ENCODE peak calls at places on chromosomes 2 and 18, in six cellular contexts. G is upper lobe of right lung, U is IMR-90, V is left ventricle myocardium inferior, F is glutamatergic neuron, Z is RWPE2. H is an unnamed sample.

GRCh38 chr2:88113069-88113468 is 14.8 kb downstream of the FABP1 start:
- DNase-seq in G (no peak), U (no peak), V (no peak), F (no peak), Z (no peak), H (no peak)

GRCh38 chr2:95728878-95729511 is 137.2 kb downstream of the TRIM43 start:
- DNase-seq in G (no peak), U (peak), V (peak), F (peak), Z (no peak), H (peak)

GRCh38 chr2:241780939-241781569 is 4.4 kb downstream of the GAL3ST2 start:
- DNase-seq in G (no peak), U (no peak), V (no peak), F (no peak), Z (no peak), H (no peak)

GRCh38 chr2:129849559-129850160 is 129.8 kb upstream of the RAB6C start:
- DNase-seq in G (no peak), U (peak), V (no peak), F (no peak), Z (no peak), H (no peak)

GRCh38 chr2:13114391-13114790 is 397.7 kb downstream of the TRIB2 start:
- DNase-seq in G (no peak), U (peak), V (no peak), F (no peak), Z (no peak), H (no peak)

GRCh38 chr18:42137671-42138375 is 182.8 kb downstream of the PIK3C3 start:
- DNase-seq in G (no peak), U (no peak), V (no peak), F (no peak), Z (no peak), H (no peak)

GRCh38 chr2:26459991-26460612 is 17.8 kb downstream of the OTOF start:
- DNase-seq in G (no peak), U (no peak), V (no peak), F (no peak), Z (no peak), H (no peak)

GRCh38 chr18:76495435-76496199 is 575 bp upstream of the ZNF516 start:
- DNase-seq in G (no peak), U (peak), V (no peak), F (peak), Z (no peak), H (peak)

GRCh38 chr2:75476778-75477177 is 84.0 kb downstream of the EVA1A start:
- DNase-seq in G (no peak), U (peak), V (no peak), F (no peak), Z (no peak), H (no peak)

GRCh38 chr18:48886520-48887293 is 64.1 kb downstream of the SMAD7 start:
- DNase-seq in G (peak), U (no peak), V (no peak), F (no peak), Z (no peak), H (no peak)

GRCh38 chr2:46481541-46482193 is 2.3 kb downstream of the TMEM247 start:
- DNase-seq in G (no peak), U (peak), V (no peak), F (no peak), Z (no peak), H (no peak)

GRCh38 chr18:2568605-2569004 is 2.7 kb downstream of the METTL4 start:
- DNase-seq in G (no peak), U (no peak), V (no peak), F (no peak), Z (no peak), H (no peak)

GRCh38 chr18:45785015-45785597 is 40.4 kb upstream of the SIGLEC15 start:
- DNase-seq in G (no peak), U (peak), V (no peak), F (no peak), Z (no peak), H (no peak)

GRCh38 chr2:216492951-216493685 is 5.5 kb upstream of the RPL37A start:
- DNase-seq in G (no peak), U (peak), V (no peak), F (no peak), Z (no peak), H (no peak)

GRCh38 chr2:6986251-6986893 is 69.2 kb downstream of the RNF144A start:
- DNase-seq in G (no peak), U (no peak), V (no peak), F (no peak), Z (no peak), H (peak)

GRCh38 chr18:967037-967576 is 62.4 kb downstream of the ADCYAP1 start:
- DNase-seq in G (no peak), U (no peak), V (no peak), F (no peak), Z (no peak), H (no peak)

GRCh38 chr2:241775223-241776177 is 1.1 kb upstream of the GAL3ST2 start:
- DNase-seq in G (peak), U (no peak), V (no peak), F (no peak), Z (peak), H (peak)

GRCh38 chr2:32697156-32697555 is 69.3 kb downstream of the TTC27 start:
- DNase-seq in G (no peak), U (peak), V (no peak), F (no peak), Z (no peak), H (no peak)

GRCh38 chr2:165141601-165142000 is 62.2 kb downstream of the SCN3A start:
- DNase-seq in G (no peak), U (peak), V (no peak), F (no peak), Z (no peak), H (no peak)
- TF ChIP-seq CTCF in G (peak), U (peak), V (peak), F (peak), Z (peak), H (peak)

DNA sequence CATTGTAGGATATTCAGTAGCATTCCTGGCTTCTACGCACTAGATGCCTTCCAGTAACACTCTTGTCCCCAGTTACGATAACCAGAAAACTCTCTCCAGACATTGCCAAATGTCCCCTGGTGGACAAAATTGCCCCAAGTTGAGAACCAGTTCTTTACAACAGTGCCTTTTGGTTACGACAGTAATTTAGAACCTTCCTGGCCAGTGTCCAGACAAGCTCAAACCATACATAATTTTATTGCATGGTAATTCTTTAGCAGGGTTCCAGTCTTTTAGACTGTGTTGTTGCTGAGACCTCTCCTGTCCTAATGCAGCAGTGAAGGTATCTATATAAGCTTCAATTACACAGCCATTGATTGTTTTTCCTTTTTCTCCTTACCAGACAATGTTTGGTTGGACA is 20.2 kb downstream of the RNMT start:
- DNase-seq in G (no peak), U (no peak), V (no peak), F (no peak), Z (no peak), H (no peak)
- TF ChIP-seq CTCF in G (no peak), U (no peak), V (peak), F (no peak), Z (no peak), H (no peak)

DNA sequence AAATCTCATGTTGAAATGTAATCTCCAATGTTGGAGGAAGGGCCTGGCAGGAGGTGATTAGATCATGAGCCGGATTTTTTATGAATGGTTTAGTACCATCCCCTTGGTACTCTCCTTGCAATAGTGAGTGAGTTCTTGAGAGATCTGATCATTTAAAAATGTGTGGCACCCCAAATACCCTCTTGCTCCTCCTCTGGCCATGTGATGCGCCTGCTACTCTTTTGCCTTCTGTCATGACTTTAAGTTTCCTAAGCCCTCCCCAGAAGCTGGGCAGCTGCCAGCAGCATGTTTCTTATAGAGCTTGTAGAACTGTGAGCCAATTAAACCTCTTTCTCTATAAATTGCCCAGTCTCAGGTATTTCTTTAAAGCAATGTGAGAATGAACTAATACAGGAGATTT is 72.6 kb upstream of the FIGN start:
- DNase-seq in G (no peak), U (no peak), V (no peak), F (no peak), Z (no peak), H (no peak)
- TF ChIP-seq CTCF in G (no peak), U (no peak), V (no peak), F (no peak), Z (no peak), H (no peak)

GRCh38 chr2:42792583-42793313 is at the start of gene HAAO:
- DNase-seq in G (peak), U (no peak), V (peak), F (peak), Z (no peak), H (peak)
- TF ChIP-seq CTCF in G (peak), U (no peak), V (peak), F (no peak), Z (no peak), H (no peak)

GRCh38 chr18:62131305-62131909 is 55.4 kb downstream of the PIGN start:
- DNase-seq in G (no peak), U (peak), V (no peak), F (peak), Z (no peak), H (peak)
- TF ChIP-seq CTCF in G (peak), U (peak), V (peak), F (peak), Z (peak), H (peak)

DNA sequence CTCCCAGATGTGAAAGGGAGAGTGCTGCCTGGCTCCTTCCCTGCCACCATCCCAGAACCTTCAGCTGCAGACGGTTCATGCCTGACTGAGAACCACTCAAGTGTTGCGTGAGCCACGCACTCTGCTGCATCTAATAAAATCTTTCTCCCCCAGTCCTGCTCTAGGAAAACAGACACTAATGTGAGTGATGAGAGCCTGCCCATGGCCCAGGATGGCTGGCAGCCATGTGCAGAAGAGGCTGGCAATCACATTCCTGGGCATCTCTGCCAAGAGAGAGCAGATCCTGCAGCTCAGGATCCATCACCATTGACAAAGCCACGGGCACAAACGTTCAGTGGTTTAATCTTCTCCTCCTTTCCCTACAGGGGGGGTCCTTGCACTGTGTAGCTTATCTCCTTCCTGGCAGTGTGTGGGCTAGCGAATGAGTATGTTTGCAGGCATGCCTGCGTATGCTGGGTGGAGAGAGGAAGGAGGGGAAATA is 477.5 kb downstream of the SLC4A3 start:
- DNase-seq in G (no peak), U (peak), V (peak), F (no peak), Z (no peak), H (peak)
- TF ChIP-seq CTCF in G (no peak), U (peak), V (peak), F (no peak), Z (no peak), H (no peak)

DNA sequence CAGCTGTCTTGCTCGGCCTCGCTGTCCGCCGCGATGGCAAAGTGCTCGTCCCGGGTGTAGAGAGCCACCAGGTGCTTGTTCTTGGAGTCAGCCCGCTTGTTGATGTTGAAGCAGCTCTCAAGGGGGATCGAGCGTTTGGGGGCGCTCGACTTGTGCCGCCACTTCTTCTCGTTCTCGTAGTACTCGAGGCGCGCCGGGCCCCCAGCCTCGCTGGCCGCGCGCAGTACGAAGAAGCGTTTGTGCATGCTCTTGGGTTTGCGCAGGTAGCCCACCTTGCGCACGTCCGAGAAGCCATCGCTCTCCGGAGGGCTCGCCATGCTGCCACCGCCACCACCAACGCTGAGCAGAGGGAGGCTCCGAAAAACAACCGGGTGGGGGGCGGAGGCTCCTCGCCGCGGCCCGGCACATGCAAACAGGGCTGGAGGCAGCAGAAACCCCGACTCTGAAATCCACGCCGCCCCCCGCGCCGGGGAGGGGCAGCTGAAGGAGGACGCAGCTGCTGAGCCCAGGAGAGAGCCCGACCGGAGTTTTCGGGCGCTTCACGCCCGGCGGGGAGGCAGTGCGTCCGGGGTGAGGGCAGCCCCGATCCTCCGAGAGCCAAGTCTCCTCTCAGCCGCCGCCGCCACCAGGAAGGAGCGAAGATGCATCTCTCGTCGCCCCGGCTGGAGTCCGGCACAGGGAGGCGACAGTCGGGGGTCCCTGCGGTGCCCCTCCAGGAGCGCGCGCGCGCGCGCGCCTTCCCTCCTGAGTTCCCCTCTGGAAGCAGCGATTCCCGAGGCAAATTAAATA is 1.0 kb downstream of the IRS1 start:
- DNase-seq in G (peak), U (peak), V (peak), F (peak), Z (peak), H (peak)
- TF ChIP-seq CTCF in G (no peak), U (peak), V (peak), F (no peak), Z (peak), H (no peak)

GRCh38 chr18:34764451-34764850 is 54.4 kb downstream of the DTNA start:
- DNase-seq in G (no peak), U (no peak), V (no peak), F (no peak), Z (no peak), H (no peak)
- TF ChIP-seq CTCF in G (no peak), U (no peak), V (no peak), F (peak), Z (no peak), H (peak)

H was measured in endothelial cell.